ENCODE peak calls at places on chromosomes 12 and 14, in eight cellular contexts. S is GM04504; W is ELR; O is CD4-positive, alpha-beta T cell; F is activated CD4-positive, alpha-beta T cell treated with anti-CD3 and anti-CD28 coated beads, Interleukin-2, amount 10 ng/mL, durations not matched to agents 7 days and 5 days; K is activated CD4-positive, CD25-positive, alpha-beta regulatory T cell treated with anti-CD3 and anti-CD28 coated beads, Interleukin-2, amount 50 U/mL, for 72 hours; G is activated CD8-positive, alpha-beta memory T cell treated with anti-CD3 and anti-CD28 coated beads for 24 hours; N is caudate nucleus. T is an unnamed sample.

GRCh38 chr14:81303258-81303935 is 82.6 kb upstream of the GTF2A1 start:
- DNase-seq in S (no peak), W (no peak), O (no peak), F (peak), K (peak), G (peak), N (no peak), T (no peak)

GRCh38 chr12:131223171-131223761 is 269.6 kb downstream of the ADGRD1 start:
- DNase-seq in S (no peak), W (no peak), O (no peak), F (no peak), K (no peak), G (no peak), N (no peak), T (no peak)

GRCh38 chr12:122421263-122421814 is 1.1 kb downstream of the CLIP1 start:
- DNase-seq in S (no peak), W (peak), O (no peak), F (peak), K (no peak), G (no peak), N (no peak), T (peak)

GRCh38 chr14:31988237-31988636 is 88.9 kb upstream of the ARHGAP5 start:
- DNase-seq in S (no peak), W (no peak), O (no peak), F (no peak), K (no peak), G (no peak), N (no peak), T (no peak)

GRCh38 chr12:124506832-124507153 is 60.6 kb downstream of the NCOR2 start:
- DNase-seq in S (no peak), W (no peak), O (no peak), F (no peak), K (no peak), G (no peak), N (no peak), T (no peak)

GRCh38 chr14:71021347-71022014 is 114.2 kb downstream of the PCNX1 start:
- DNase-seq in S (peak), W (peak), O (no peak), F (no peak), K (no peak), G (no peak), N (no peak), T (peak)

GRCh38 chr14:50602035-50602434 is 42.1 kb downstream of the ATL1 start:
- DNase-seq in S (no peak), W (no peak), O (no peak), F (no peak), K (no peak), G (no peak), N (no peak), T (no peak)

GRCh38 chr12:77493311-77493710 is 337.4 kb upstream of the NAV3 start:
- DNase-seq in S (peak), W (no peak), O (no peak), F (no peak), K (no peak), G (no peak), N (no peak), T (peak)

GRCh38 chr12:34205401-34205800 is 183.1 kb downstream of the ALG10 start:
- DNase-seq in S (no peak), W (no peak), O (no peak), F (no peak), K (no peak), G (no peak), N (no peak), T (no peak)

GRCh38 chr14:69980457-69981414 is 101.5 kb downstream of the SMOC1 start:
- DNase-seq in S (no peak), W (no peak), O (no peak), F (no peak), K (no peak), G (no peak), N (no peak), T (no peak)

GRCh38 chr14:72982146-72982708 is 44.7 kb downstream of the ZFYVE1 start:
- DNase-seq in S (no peak), W (no peak), O (no peak), F (no peak), K (no peak), G (no peak), N (no peak), T (no peak)

GRCh38 chr12:52878507-52879393 is 26.1 kb downstream of the KRT8 start:
- DNase-seq in S (no peak), W (no peak), O (no peak), F (no peak), K (no peak), G (no peak), N (no peak), T (no peak)

GRCh38 chr14:94005324-94005723 is 8.2 kb downstream of the CCDC197 start:
- DNase-seq in S (no peak), W (peak), O (no peak), F (peak), K (no peak), G (no peak), N (no peak), T (no peak)

GRCh38 chr12:76643438-76643837 is 83.9 kb upstream of the OSBPL8 start:
- DNase-seq in S (no peak), W (peak), O (no peak), F (no peak), K (no peak), G (no peak), N (no peak), T (peak)

GRCh38 chr14:27528328-27528727 is 930.5 kb upstream of the NOVA1 start:
- DNase-seq in S (no peak), W (peak), O (no peak), F (no peak), K (no peak), G (no peak), N (no peak), T (no peak)

GRCh38 chr14:90593254-90594040 is 196.6 kb downstream of the CALM1 start:
- DNase-seq in S (no peak), W (no peak), O (no peak), F (no peak), K (no peak), G (no peak), N (no peak), T (no peak)

GRCh38 chr14:94748667-94749347 is 21.1 kb downstream of the GSC start:
- DNase-seq in S (no peak), W (peak), O (no peak), F (peak), K (no peak), G (no peak), N (no peak), T (peak)

GRCh38 chr12:95146767-95147166 is 70.5 kb downstream of the FGD6 start:
- DNase-seq in S (no peak), W (no peak), O (no peak), F (no peak), K (no peak), G (no peak), N (no peak), T (peak)

GRCh38 chr12:131217024-131217586 is 263.4 kb downstream of the ADGRD1 start:
- DNase-seq in S (no peak), W (no peak), O (no peak), F (no peak), K (no peak), G (no peak), N (no peak), T (no peak)

GRCh38 chr12:53179694-53180269 is 740 bp upstream of the ZNF740 start:
- DNase-seq in S (no peak), W (no peak), O (no peak), F (no peak), K (no peak), G (no peak), N (no peak), T (no peak)

GRCh38 chr14:48914921-48915320 is 671.3 kb downstream of the RPS29 start:
- DNase-seq in S (no peak), W (no peak), O (no peak), F (no peak), K (no peak), G (no peak), N (no peak), T (no peak)

GRCh38 chr12:16854465-16854864 is 248.5 kb upstream of the LMO3 start:
- DNase-seq in S (no peak), W (no peak), O (no peak), F (no peak), K (no peak), G (no peak), N (no peak), T (no peak)

GRCh38 chr12:67716817-67717216 is 68.3 kb downstream of the DYRK2 start:
- DNase-seq in S (no peak), W (no peak), O (no peak), F (no peak), K (no peak), G (no peak), N (no peak), T (peak)

GRCh38 chr14:51789631-51790030 is 70.8 kb upstream of the GNG2 start:
- DNase-seq in S (no peak), W (no peak), O (no peak), F (no peak), K (no peak), G (no peak), N (no peak), T (no peak)

GRCh38 chr12:102539651-102540553 is 59.5 kb upstream of the IGF1 start:
- DNase-seq in S (peak), W (peak), O (no peak), F (no peak), K (no peak), G (no peak), N (no peak), T (peak)

GRCh38 chr12:52581066-52581465 is 7.4 kb upstream of the KRT74 start:
- DNase-seq in S (no peak), W (no peak), O (no peak), F (no peak), K (no peak), G (no peak), N (no peak), T (no peak)

GRCh38 chr12:15404485-15404884 is 82.2 kb downstream of the PTPRO start:
- DNase-seq in S (no peak), W (peak), O (no peak), F (no peak), K (no peak), G (no peak), N (no peak), T (peak)

GRCh38 chr14:64645220-64645891 is 58.9 kb upstream of the PLEKHG3 start:
- DNase-seq in S (peak), W (peak), O (no peak), F (no peak), K (no peak), G (no peak), N (no peak), T (peak)

GRCh38 chr12:102811125-102811737 is 105.8 kb downstream of the PAH start:
- DNase-seq in S (no peak), W (peak), O (no peak), F (no peak), K (no peak), G (no peak), N (no peak), T (peak)

GRCh38 chr14:89365071-89365801 is 51.8 kb downstream of the FOXN3 start:
- DNase-seq in S (no peak), W (no peak), O (peak), F (peak), K (peak), G (peak), N (no peak), T (no peak)

GRCh38 chr14:96167224-96168148 is 37.2 kb upstream of the BDKRB2 start:
- DNase-seq in S (peak), W (peak), O (no peak), F (no peak), K (no peak), G (peak), N (no peak), T (peak)